ENCODE peak calls at places on chromosomes 4 and X, in five cellular contexts. U is head of caudate nucleus; P is stimulated activated CD4-positive, alpha-beta T cell treated with anti-CD3 and anti-CD28 coated beads, Interleukin-15, amount 100 ng/mL, for 48 hours; E is bronchial epithelial cell; B is NCI-H2171 treated with DMSO at 0.1 percent for 48 hours. R is an unnamed sample.

GRCh38 chr4:47930971-47931804 is 16.8 kb upstream of the NFXL1 start:
- DNase-seq in U (no peak), P (no peak), E (peak; percentile 54), B (no peak), R (no peak)

GRCh38 chr4:60726779-60727178 is 473.3 kb upstream of the ADGRL3 start:
- DNase-seq in U (no peak), P (no peak), E (no peak), B (no peak), R (no peak)

GRCh38 chrX:64975491-64975890 is 759 bp downstream of the ZC4H2 start:
- DNase-seq in U (peak; percentile 31), P (no peak), E (peak; percentile 9), B (no peak), R (peak; percentile 6)

GRCh38 chrX:78650906-78651437 is 8.2 kb downstream of the RTL3 start:
- DNase-seq in U (no peak), P (no peak), E (no peak), B (no peak), R (no peak)

GRCh38 chrX:134990475-134991473 is at the start of gene SMIM10:
- DNase-seq in U (peak; percentile 28), P (peak; percentile 10), E (peak; percentile 45), B (no peak), R (peak; percentile 70)

GRCh38 chrX:119640621-119641020 is 34.4 kb upstream of the NKRF start:
- DNase-seq in U (no peak), P (no peak), E (no peak), B (peak; percentile 4), R (no peak)

GRCh38 chrX:5236096-5236495 is 992.6 kb downstream of the NLGN4X start:
- DNase-seq in U (no peak), P (no peak), E (no peak), B (peak; percentile 0), R (no peak)

GRCh38 chr4:123802082-123802658 is 405.6 kb downstream of the SPRY1 start:
- DNase-seq in U (no peak), P (no peak), E (no peak), B (no peak), R (no peak)

GRCh38 chr4:176479745-176480144 is 160.0 kb downstream of the SPCS3 start:
- DNase-seq in U (no peak), P (no peak), E (no peak), B (no peak), R (no peak)

GRCh38 chr4:833156-833555 is 7.2 kb upstream of the CPLX1 start:
- DNase-seq in U (no peak), P (no peak), E (no peak), B (no peak), R (no peak)

GRCh38 chr4:87030606-87031441 is 96.0 kb downstream of the AFF1 start:
- DNase-seq in U (no peak), P (no peak), E (no peak), B (no peak), R (no peak)

GRCh38 chr4:157004279-157005161 is 32.9 kb upstream of the PDGFC start:
- DNase-seq in U (no peak), P (no peak), E (peak; percentile 70), B (no peak), R (no peak)

GRCh38 chrX:99468993-99469392 is 941.1 kb downstream of the PCDH19 start:
- DNase-seq in U (no peak), P (no peak), E (no peak), B (no peak), R (peak; percentile 24)

GRCh38 chrX:29792335-29792734 is 423.0 kb upstream of the MAGEB2 start:
- DNase-seq in U (no peak), P (no peak), E (no peak), B (no peak), R (no peak)

GRCh38 chr4:161828061-161828460 is 335.7 kb downstream of the FSTL5 start:
- DNase-seq in U (no peak), P (no peak), E (no peak), B (no peak), R (no peak)

GRCh38 chr4:43757147-43757546 is 691.5 kb downstream of the KCTD8 start:
- DNase-seq in U (no peak), P (no peak), E (peak; percentile 76), B (peak; percentile 82), R (no peak)

GRCh38 chr4:48261288-48261687 is 8.3 kb downstream of the TEC start:
- DNase-seq in U (no peak), P (no peak), E (no peak), B (no peak), R (no peak)

GRCh38 chrX:97563531-97564133 is 679.9 kb downstream of the RPA4 start:
- DNase-seq in U (peak; percentile 38), P (peak; percentile 30), E (peak; percentile 15), B (no peak), R (peak; percentile 8)

GRCh38 chrX:133638285-133638684 is 223.0 kb upstream of the GPC4 start:
- DNase-seq in U (no peak), P (no peak), E (peak; percentile 70), B (no peak), R (no peak)

GRCh38 chr4:7939377-7940108 is at the start of gene AFAP1:
- DNase-seq in U (peak; percentile 91), P (peak; percentile 84), E (peak; percentile 59), B (peak; percentile 82), R (peak; percentile 84)

GRCh38 chrX:53494427-53494826 is 60.3 kb upstream of the HSD17B10 start:
- DNase-seq in U (no peak), P (no peak), E (no peak), B (peak; percentile 36), R (no peak)